ENCODE peak calls at places on chromosomes 12 and 14, in four cellular contexts. M is heart left ventricle, L is breast epithelium, E is stomach. R is an unnamed sample. For H3K36me3, the result is how much of the 10 kb centered on the place peaks cover.

GRCh38 chr14:103828315-103828967 is 18.9 kb downstream of the PPP1R13B start:
- DNase-seq in M (peak), L (no peak), E (peak), R (no peak)

GRCh38 chr12:6241495-6241894 is 41.3 kb downstream of the CD9 start:
- DNase-seq in M (peak), L (peak), E (peak), R (no peak)

GRCh38 chr12:30046376-30046775 is 262.6 kb upstream of the TMTC1 start:
- DNase-seq in M (no peak), L (no peak), E (no peak), R (no peak)

GRCh38 chr12:21599143-21599999 is 5.3 kb downstream of the GYS2 start:
- DNase-seq in M (no peak), L (no peak), E (no peak), R (no peak)

GRCh38 chr12:111413442-111414086 is 7.8 kb downstream of the SH2B3 start:
- DNase-seq in M (peak), L (no peak), E (no peak), R (no peak)

GRCh38 chr12:58764100-58764953 is 156.0 kb downstream of the LRIG3 start:
- DNase-seq in M (no peak), L (no peak), E (no peak), R (no peak)

GRCh38 chr12:10364839-10365681 is 24.8 kb downstream of the KLRK1 start:
- DNase-seq in M (peak), L (peak), E (peak), R (no peak)

GRCh38 chr12:120252071-120252906 is 13.2 kb downstream of the PXN start:
- DNase-seq in M (no peak), L (no peak), E (no peak), R (no peak)

GRCh38 chr14:25431211-25432076 is 381.5 kb upstream of the STXBP6 start:
- DNase-seq in M (no peak), L (no peak), E (peak), R (no peak)

GRCh38 chr12:124740691-124741137 is 123.0 kb downstream of the SCARB1 start:
- DNase-seq in M (no peak), L (no peak), E (peak), R (no peak)
- TF ChIP-seq POLR2A in M (no peak), L (no peak), E (no peak), R (no peak)

DNA sequence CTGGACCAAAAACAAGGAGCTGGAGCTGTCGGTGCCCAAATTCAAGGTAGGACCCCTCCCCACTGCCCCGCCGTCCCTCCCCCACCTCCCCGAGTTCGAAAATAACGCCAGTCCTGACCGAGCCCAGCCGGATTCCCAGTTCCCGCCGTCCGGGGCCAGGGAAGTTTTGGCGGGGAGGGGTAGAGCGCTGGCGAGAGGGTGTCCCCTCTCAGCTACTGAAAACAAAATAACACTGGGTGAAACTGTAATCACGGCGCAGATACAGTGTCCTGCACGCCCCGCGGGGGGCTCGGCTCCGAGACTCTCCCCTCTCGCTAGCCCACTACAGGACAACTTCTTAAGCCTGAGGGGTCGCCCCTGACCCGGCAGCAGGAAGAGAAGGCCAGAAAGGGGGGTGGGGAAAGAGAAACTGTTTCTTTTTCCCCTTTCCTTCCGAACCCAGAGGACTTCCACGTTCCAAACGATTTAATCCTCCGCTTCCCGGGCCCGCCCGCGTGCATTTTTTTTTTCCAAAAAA is 1.4 kb downstream of the SETD1B start:
- DNase-seq in M (no peak), L (no peak), E (no peak), R (no peak)
- H3K36me3 ChIP-seq in M (under half), L (under half), E (under half), R (under half)

GRCh38 chr14:90454041-90455000 is 57.5 kb downstream of the CALM1 start:
- DNase-seq in M (peak), L (no peak), E (peak), R (no peak)
- TF ChIP-seq POLR2A in M (peak), L (no peak), E (no peak), R (no peak)

DNA sequence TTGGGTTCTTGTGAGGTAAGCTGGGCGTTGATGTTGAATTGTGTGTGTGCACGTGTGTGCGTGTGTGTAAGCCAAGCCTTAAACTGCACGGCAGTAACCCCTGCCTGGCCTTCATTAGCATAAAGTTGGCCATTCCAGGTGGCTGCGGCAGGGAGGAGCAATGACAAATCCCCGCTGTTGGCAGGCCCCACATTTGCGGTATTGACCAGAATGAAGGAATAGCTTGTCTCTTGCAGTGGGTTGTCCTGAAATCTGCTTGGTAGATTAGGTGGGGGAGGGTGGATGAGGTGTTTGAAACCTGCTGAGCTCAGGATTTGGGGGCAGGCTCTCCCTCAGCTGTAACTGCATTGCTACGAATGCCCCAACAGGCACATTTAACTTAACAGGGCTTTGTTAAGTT is 7.3 kb downstream of the VSX2 start:
- DNase-seq in M (no peak), L (no peak), E (no peak), R (no peak)
- H3K36me3 ChIP-seq in M (under half), L (under half), E (under half), R (under half)

R was measured in esophagus muscularis mucosa.